ENCODE peak calls at places on chromosomes 7 and 10, in five cellular contexts. One of them, this sample, is unnamed.

GRCh38 chr10:21355591-21356011 is 169.9 kb downstream of the SKIDA1 start:
- DNase-seq in HepG2: no peak
- DNase-seq in NT2/D1: no peak
- DNase-seq in GM12878: no peak
- DNase-seq in H1: no peak
- DNase-seq in this sample: no peak

GRCh38 chr10:132397671-132398565 is 918 bp downstream of the PWWP2B start:
- DNase-seq in HepG2: no peak
- DNase-seq in NT2/D1: no peak
- DNase-seq in GM12878: no peak
- DNase-seq in H1: no peak
- DNase-seq in this sample: no peak

GRCh38 chr10:92972066-92972870 is 88.3 kb upstream of the CYP26C1 start:
- DNase-seq in H1: no peak
- DNase-seq in HepG2: peak
- DNase-seq in NT2/D1: no peak
- DNase-seq in GM12878: no peak
- DNase-seq in this sample: no peak

GRCh38 chr7:3408814-3409595 is 108.0 kb downstream of the SDK1 start:
- DNase-seq in HepG2: no peak
- DNase-seq in NT2/D1: no peak
- DNase-seq in H1: no peak
- DNase-seq in GM12878: no peak
- DNase-seq in this sample: no peak

GRCh38 chr7:139873593-139874374 is 44.7 kb downstream of the TBXAS1 start:
- DNase-seq in NT2/D1: no peak
- DNase-seq in H1: no peak
- DNase-seq in HepG2: no peak
- DNase-seq in GM12878: no peak
- DNase-seq in this sample: no peak

GRCh38 chr7:85773116-85773783 is 586.4 kb upstream of the SEMA3D start:
- DNase-seq in HepG2: no peak
- DNase-seq in GM12878: no peak
- DNase-seq in H1: no peak
- DNase-seq in NT2/D1: no peak
- DNase-seq in this sample: no peak

GRCh38 chr7:131250331-131250730 is 77.3 kb upstream of the MKLN1 start:
- DNase-seq in NT2/D1: no peak
- DNase-seq in HepG2: no peak
- DNase-seq in H1: no peak
- DNase-seq in GM12878: no peak
- DNase-seq in this sample: no peak

GRCh38 chr10:43045246-43045621 is 31.6 kb upstream of the RET start:
- DNase-seq in HepG2: no peak
- DNase-seq in NT2/D1: no peak
- DNase-seq in GM12878: no peak
- DNase-seq in H1: no peak
- DNase-seq in this sample: no peak

GRCh38 chr7:26495569-26495968 is 203.9 kb downstream of the SNX10 start:
- DNase-seq in HepG2: no peak
- DNase-seq in NT2/D1: no peak
- DNase-seq in GM12878: no peak
- DNase-seq in H1: no peak
- DNase-seq in this sample: no peak

GRCh38 chr7:2114926-2115738 is 117.6 kb downstream of the MAD1L1 start:
- DNase-seq in H1: no peak
- DNase-seq in HepG2: no peak
- DNase-seq in GM12878: no peak
- DNase-seq in NT2/D1: no peak
- DNase-seq in this sample: no peak

GRCh38 chr7:16657656-16658279 is 11.8 kb downstream of the BZW2 start:
- DNase-seq in HepG2: no peak
- DNase-seq in NT2/D1: no peak
- DNase-seq in GM12878: no peak
- DNase-seq in H1: no peak
- DNase-seq in this sample: peak

DNA sequence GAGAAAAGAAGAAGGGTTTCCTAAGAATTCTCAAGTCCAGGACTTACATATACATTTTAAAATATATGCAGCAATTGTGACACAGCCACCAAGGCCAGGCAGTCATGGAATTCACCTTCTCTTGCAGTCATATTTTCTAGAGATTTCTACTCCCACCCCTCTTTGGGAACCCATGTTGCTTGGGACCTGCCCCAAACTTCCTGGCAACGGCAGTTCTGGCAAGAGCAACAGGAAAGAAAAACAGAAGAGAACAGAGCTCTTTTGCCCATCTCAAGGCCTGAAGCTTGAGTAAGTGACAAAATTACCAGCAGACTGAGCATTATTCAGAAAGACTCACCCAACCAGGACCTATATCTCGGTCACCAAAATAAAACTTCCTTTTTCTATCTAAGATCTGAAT is 128.3 kb upstream of the ASAH2 start:
- DNase-seq in H1: no peak
- DNase-seq in HepG2: no peak
- DNase-seq in GM12878: no peak
- DNase-seq in NT2/D1: no peak
- DNase-seq in this sample: no peak
- TF ChIP-seq SUZ12 in H1: no peak
- TF ChIP-seq SUZ12 in HepG2: no peak
- TF ChIP-seq SUZ12 in GM12878: no peak
- TF ChIP-seq SUZ12 in NT2/D1: no peak
- TF ChIP-seq SUZ12 in this sample: no peak

DNA sequence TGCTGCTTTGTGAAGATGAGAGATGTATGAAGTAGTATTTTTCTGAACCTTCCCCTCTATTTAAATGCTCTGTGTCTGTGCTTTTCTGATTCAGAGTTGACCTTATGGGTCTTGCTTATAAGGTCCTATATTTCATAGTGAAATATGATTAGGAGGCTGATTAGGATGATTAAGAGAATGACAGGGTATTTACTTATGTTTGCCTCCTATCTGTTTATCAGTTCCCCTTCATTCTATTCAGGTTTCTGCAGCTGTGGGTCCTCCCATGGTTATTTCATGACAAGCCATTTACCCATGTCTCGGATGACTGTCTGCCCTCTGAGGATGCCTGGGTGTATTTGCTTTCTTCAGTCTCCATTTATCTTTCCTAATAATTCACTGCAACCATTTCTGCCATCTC is 16.9 kb downstream of the RPA3 start:
- DNase-seq in HepG2: no peak
- DNase-seq in NT2/D1: no peak
- DNase-seq in H1: no peak
- DNase-seq in GM12878: no peak
- DNase-seq in this sample: no peak
- TF ChIP-seq SUZ12 in HepG2: no peak
- TF ChIP-seq SUZ12 in NT2/D1: no peak
- TF ChIP-seq SUZ12 in H1: no peak
- TF ChIP-seq SUZ12 in GM12878: no peak
- TF ChIP-seq SUZ12 in this sample: no peak

GRCh38 chr10:98344589-98345038 is 70.4 kb downstream of the PYROXD2 start:
- DNase-seq in H1: no peak
- DNase-seq in NT2/D1: no peak
- DNase-seq in GM12878: no peak
- DNase-seq in HepG2: no peak
- DNase-seq in this sample: no peak

GRCh38 chr10:98353105-98353504 is 61.9 kb downstream of the PYROXD2 start:
- DNase-seq in NT2/D1: no peak
- DNase-seq in GM12878: no peak
- DNase-seq in HepG2: no peak
- DNase-seq in H1: no peak
- DNase-seq in this sample: no peak

GRCh38 chr10:98346847-98347246 is 68.1 kb downstream of the PYROXD2 start:
- DNase-seq in H1: no peak
- DNase-seq in NT2/D1: no peak
- DNase-seq in HepG2: no peak
- DNase-seq in GM12878: no peak
- DNase-seq in this sample: no peak

GRCh38 chr10:98351831-98352402 is 63.1 kb downstream of the PYROXD2 start:
- DNase-seq in GM12878: no peak
- DNase-seq in NT2/D1: no peak
- DNase-seq in H1: no peak
- DNase-seq in HepG2: no peak
- DNase-seq in this sample: no peak

DNA sequence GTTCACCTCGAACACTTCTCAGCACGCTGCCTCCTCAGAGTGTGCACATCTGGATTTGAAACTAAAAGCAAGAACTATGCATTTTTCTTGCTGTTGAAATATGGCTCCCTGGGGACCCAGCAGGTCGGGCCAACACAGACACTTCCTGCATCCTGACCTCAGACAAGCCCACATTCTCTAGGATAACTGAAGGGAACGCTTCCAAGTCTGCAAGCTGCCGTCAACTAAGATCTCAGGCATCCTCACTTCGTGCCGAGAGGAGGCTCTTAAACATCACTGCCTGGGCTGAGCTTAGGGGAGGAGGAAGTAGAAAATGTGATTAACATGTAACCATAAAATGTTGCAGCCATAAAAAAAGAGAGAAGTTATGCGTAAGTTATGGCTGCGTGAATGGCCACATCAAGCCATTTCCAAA is 65.5 kb downstream of the PYROXD2 start:
- DNase-seq in GM12878: no peak
- DNase-seq in H1: no peak
- DNase-seq in NT2/D1: no peak
- DNase-seq in HepG2: no peak
- DNase-seq in this sample: no peak
- TF ChIP-seq SUZ12 in GM12878: no peak
- TF ChIP-seq SUZ12 in H1: no peak
- TF ChIP-seq SUZ12 in NT2/D1: no peak
- TF ChIP-seq SUZ12 in HepG2: no peak
- TF ChIP-seq SUZ12 in this sample: no peak

GRCh38 chr7:23956769-23957556 is 246.9 kb downstream of the STK31 start:
- DNase-seq in HepG2: peak
- DNase-seq in H1: no peak
- DNase-seq in GM12878: no peak
- DNase-seq in NT2/D1: no peak
- DNase-seq in this sample: no peak

GRCh38 chr7:23960361-23960760 is 250.3 kb downstream of the STK31 start:
- DNase-seq in NT2/D1: no peak
- DNase-seq in H1: no peak
- DNase-seq in HepG2: no peak
- DNase-seq in GM12878: no peak
- DNase-seq in this sample: no peak

GRCh38 chr7:23955600-23956149 is 245.7 kb downstream of the STK31 start:
- DNase-seq in H1: no peak
- DNase-seq in HepG2: no peak
- DNase-seq in NT2/D1: no peak
- DNase-seq in GM12878: no peak
- DNase-seq in this sample: no peak

DNA sequence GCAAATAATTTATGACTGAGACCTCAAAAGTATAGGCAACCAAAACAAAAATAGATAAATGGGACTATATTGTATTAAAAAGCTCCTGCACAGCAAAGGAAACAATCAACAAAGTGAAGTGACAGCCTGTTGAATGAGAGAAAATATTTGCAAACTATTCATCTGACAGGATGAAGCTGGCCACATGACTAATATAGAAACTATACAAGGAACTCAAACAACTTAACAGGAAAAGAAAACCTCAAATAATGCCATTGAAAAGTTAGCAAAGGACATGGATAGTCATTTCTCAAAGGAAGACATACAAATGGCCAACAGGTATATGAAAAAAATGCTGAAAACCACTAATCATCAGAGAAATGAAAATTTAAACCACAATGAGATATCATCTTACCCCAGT is 245.1 kb downstream of the STK31 start:
- DNase-seq in GM12878: no peak
- DNase-seq in H1: no peak
- DNase-seq in NT2/D1: no peak
- DNase-seq in HepG2: no peak
- DNase-seq in this sample: no peak
- TF ChIP-seq SUZ12 in GM12878: no peak
- TF ChIP-seq SUZ12 in H1: no peak
- TF ChIP-seq SUZ12 in NT2/D1: no peak
- TF ChIP-seq SUZ12 in HepG2: no peak
- TF ChIP-seq SUZ12 in this sample: no peak

GRCh38 chr10:114507449-114507848 is 103.1 kb upstream of the AFAP1L2 start:
- DNase-seq in H1: no peak
- DNase-seq in HepG2: no peak
- DNase-seq in GM12878: no peak
- DNase-seq in NT2/D1: no peak
- DNase-seq in this sample: no peak

GRCh38 chr10:114502071-114502470 is 97.8 kb upstream of the AFAP1L2 start:
- DNase-seq in HepG2: no peak
- DNase-seq in H1: no peak
- DNase-seq in NT2/D1: no peak
- DNase-seq in GM12878: no peak
- DNase-seq in this sample: no peak

GRCh38 chr10:114506874-114507385 is 102.6 kb upstream of the AFAP1L2 start:
- DNase-seq in HepG2: no peak
- DNase-seq in H1: no peak
- DNase-seq in NT2/D1: no peak
- DNase-seq in GM12878: no peak
- DNase-seq in this sample: no peak

GRCh38 chr10:114501650-114502049 is 97.3 kb upstream of the AFAP1L2 start:
- DNase-seq in GM12878: no peak
- DNase-seq in HepG2: no peak
- DNase-seq in NT2/D1: no peak
- DNase-seq in H1: no peak
- DNase-seq in this sample: no peak

GRCh38 chr10:114504769-114505579 is 100.7 kb upstream of the AFAP1L2 start:
- DNase-seq in NT2/D1: no peak
- DNase-seq in GM12878: no peak
- DNase-seq in HepG2: peak
- DNase-seq in H1: no peak
- DNase-seq in this sample: no peak
- TF ChIP-seq SUZ12 in NT2/D1: no peak
- TF ChIP-seq SUZ12 in GM12878: no peak
- TF ChIP-seq SUZ12 in HepG2: no peak
- TF ChIP-seq SUZ12 in H1: no peak
- TF ChIP-seq SUZ12 in this sample: no peak